ENCODE peak calls at places on chromosomes 11 and 22, in nine cellular contexts. A is stomach; Y is cardiac muscle cell; P is astrocyte of the spinal cord; E is NCI-H1092 treated with DMSO at 0.1 percent for 48 hours; S is astrocyte of the hippocampus; F is stimulated activated CD8-positive, alpha-beta memory T cell treated with anti-CD3 and anti-CD28 coated beads, Interleukin-15, amount 100 ng/mL, for 4 hours; M is epithelial cell of esophagus; L is Peyer's patch. K is an unnamed sample.

GRCh38 chr11:115476463-115477286 is 27.5 kb downstream of the CADM1 start:
- DNase-seq in A (no peak), Y (no peak), P (no peak), E (peak; percentile 51), S (no peak), F (no peak), M (no peak), L (no peak), K (no peak)

GRCh38 chr11:78217650-78218541 is 29.2 kb downstream of the USP35 start:
- DNase-seq in A (no peak), Y (no peak), P (no peak), E (no peak), S (no peak), F (no peak), M (no peak), L (no peak), K (no peak)

GRCh38 chr11:66857234-66857926 is 516 bp downstream of the LRFN4 start:
- DNase-seq in A (no peak), Y (no peak), P (no peak), E (no peak), S (peak; percentile 37), F (no peak), M (peak; percentile 30), L (no peak), K (no peak)

GRCh38 chr11:14422052-14422813 is 63.2 kb upstream of the RRAS2 start:
- DNase-seq in A (peak; percentile 57), Y (peak; percentile 100), P (peak; percentile 98), E (peak; percentile 69), S (peak; percentile 99), F (no peak), M (peak; percentile 98), L (peak; percentile 42), K (peak; percentile 99)

GRCh38 chr11:56910785-56911184 is 77.9 kb upstream of the OR5AK2 start:
- DNase-seq in A (no peak), Y (peak; percentile 18), P (no peak), E (no peak), S (peak; percentile 38), F (no peak), M (peak; percentile 78), L (no peak), K (no peak)

GRCh38 chr11:82557274-82557673 is 176.4 kb downstream of the FAM181B start:
- DNase-seq in A (no peak), Y (no peak), P (no peak), E (no peak), S (no peak), F (no peak), M (no peak), L (peak; percentile 22), K (no peak)

GRCh38 chr11:12377106-12377823 is at the start of gene PARVA:
- DNase-seq in A (peak; percentile 72), Y (peak; percentile 93), P (peak; percentile 78), E (peak; percentile 39), S (peak; percentile 95), F (no peak), M (peak; percentile 71), L (no peak), K (peak; percentile 92)

GRCh38 chr11:370087-370941 is 1.0 kb downstream of the B4GALNT4 start:
- DNase-seq in A (no peak), Y (no peak), P (no peak), E (peak; percentile 17), S (no peak), F (no peak), M (no peak), L (no peak), K (no peak)

GRCh38 chr11:67613960-67614715 is 7.4 kb downstream of the NDUFV1 start:
- DNase-seq in A (peak; percentile 71), Y (peak; percentile 53), P (peak; percentile 29), E (peak; percentile 26), S (peak; percentile 64), F (peak; percentile 79), M (peak; percentile 74), L (peak; percentile 87), K (peak; percentile 64)

GRCh38 chr11:10866893-10867331 is 9.1 kb upstream of the ZBED5 start:
- DNase-seq in A (no peak), Y (peak; percentile 69), P (peak; percentile 71), E (no peak), S (peak; percentile 58), F (no peak), M (peak; percentile 44), L (no peak), K (peak; percentile 28)

GRCh38 chr11:10688401-10688800 is 5.2 kb downstream of the IRAG1 start:
- DNase-seq in A (no peak), Y (no peak), P (peak; percentile 18), E (no peak), S (peak; percentile 65), F (no peak), M (peak; percentile 85), L (no peak), K (no peak)

GRCh38 chr11:123429336-123429735 is 733 bp upstream of the GRAMD1B start:
- DNase-seq in A (no peak), Y (no peak), P (peak; percentile 45), E (no peak), S (peak; percentile 51), F (no peak), M (peak; percentile 54), L (no peak), K (peak; percentile 54)

GRCh38 chr11:111624602-111625001 is 22.4 kb downstream of the SIK2 start:
- DNase-seq in A (no peak), Y (peak; percentile 82), P (no peak), E (no peak), S (no peak), F (no peak), M (no peak), L (no peak), K (no peak)

GRCh38 chr11:10930961-10931760 is 73.3 kb upstream of the ZBED5 start:
- DNase-seq in A (peak; percentile 53), Y (peak; percentile 93), P (peak; percentile 80), E (peak; percentile 54), S (peak; percentile 90), F (peak; percentile 29), M (peak; percentile 55), L (peak; percentile 20), K (peak; percentile 89)

GRCh38 chr11:117538731-117539130 is 211.1 kb downstream of the CEP164 start:
- DNase-seq in A (no peak), Y (no peak), P (no peak), E (no peak), S (no peak), F (no peak), M (no peak), L (no peak), K (no peak)

GRCh38 chr22:30227438-30228228 is 18.9 kb downstream of the LIF start:
- DNase-seq in A (no peak), Y (no peak), P (no peak), E (no peak), S (no peak), F (no peak), M (no peak), L (no peak), K (no peak)

K was measured in myocyte.